ENCODE peak calls at places on chromosome 19, in nine cellular contexts. One of them, this sample, is unnamed. For H3K4me1, the result is how much of the 10 kb centered on the place peaks cover.

GRCh38 chr19:10852098-10852800 is 4.0 kb downstream of the C19orf38 start:
- DNase-seq in fibroblast of lung: peak
- DNase-seq in Peyer's patch: no peak
- DNase-seq in right lobe of liver: no peak
- DNase-seq in SJCRH30: no peak
- DNase-seq in psoas muscle: no peak
- DNase-seq in right atrium auricular region: no peak
- DNase-seq in A549: no peak
- DNase-seq in cardiac muscle cell: peak
- DNase-seq in this sample: peak

GRCh38 chr19:37511186-37511585 is 4.4 kb downstream of the ZNF793 start:
- DNase-seq in fibroblast of lung: no peak
- DNase-seq in Peyer's patch: no peak
- DNase-seq in right lobe of liver: no peak
- DNase-seq in SJCRH30: no peak
- DNase-seq in psoas muscle: no peak
- DNase-seq in right atrium auricular region: no peak
- DNase-seq in A549: no peak
- DNase-seq in cardiac muscle cell: no peak
- DNase-seq in this sample: no peak

GRCh38 chr19:47013041-47013517 is 6.6 kb upstream of the NPAS1 start:
- DNase-seq in fibroblast of lung: peak
- DNase-seq in Peyer's patch: peak
- DNase-seq in right lobe of liver: peak
- DNase-seq in SJCRH30: peak
- DNase-seq in psoas muscle: peak
- DNase-seq in right atrium auricular region: peak
- DNase-seq in A549: no peak
- DNase-seq in cardiac muscle cell: peak
- DNase-seq in this sample: peak

GRCh38 chr19:6817179-6817578 is 44.7 kb downstream of the VAV1 start:
- DNase-seq in fibroblast of lung: no peak
- DNase-seq in Peyer's patch: no peak
- DNase-seq in right lobe of liver: no peak
- DNase-seq in SJCRH30: no peak
- DNase-seq in psoas muscle: no peak
- DNase-seq in right atrium auricular region: no peak
- DNase-seq in A549: no peak
- DNase-seq in cardiac muscle cell: no peak
- DNase-seq in this sample: no peak

GRCh38 chr19:53041366-53041765 is 3.2 kb upstream of the ERVV-2 start:
- DNase-seq in fibroblast of lung: no peak
- DNase-seq in Peyer's patch: no peak
- DNase-seq in right lobe of liver: no peak
- DNase-seq in SJCRH30: no peak
- DNase-seq in psoas muscle: no peak
- DNase-seq in right atrium auricular region: no peak
- DNase-seq in A549: no peak
- DNase-seq in cardiac muscle cell: no peak
- DNase-seq in this sample: peak

GRCh38 chr19:43767818-43768217 is 13.0 kb downstream of the KCNN4 start:
- DNase-seq in fibroblast of lung: no peak
- DNase-seq in Peyer's patch: no peak
- DNase-seq in right lobe of liver: no peak
- DNase-seq in SJCRH30: no peak
- DNase-seq in psoas muscle: no peak
- DNase-seq in right atrium auricular region: no peak
- DNase-seq in A549: no peak
- DNase-seq in cardiac muscle cell: no peak
- DNase-seq in this sample: no peak

GRCh38 chr19:33365676-33366075 is 7.8 kb upstream of the CEBPG start:
- DNase-seq in fibroblast of lung: no peak
- DNase-seq in Peyer's patch: no peak
- DNase-seq in right lobe of liver: no peak
- DNase-seq in SJCRH30: no peak
- DNase-seq in psoas muscle: no peak
- DNase-seq in right atrium auricular region: no peak
- DNase-seq in A549: no peak
- DNase-seq in cardiac muscle cell: no peak
- DNase-seq in this sample: no peak

GRCh38 chr19:40650749-40651305 is 39.6 kb downstream of the NUMBL start:
- DNase-seq in fibroblast of lung: peak
- DNase-seq in Peyer's patch: no peak
- DNase-seq in right lobe of liver: no peak
- DNase-seq in SJCRH30: no peak
- DNase-seq in psoas muscle: peak
- DNase-seq in right atrium auricular region: peak
- DNase-seq in A549: no peak
- DNase-seq in cardiac muscle cell: peak
- DNase-seq in this sample: no peak

GRCh38 chr19:50046649-50047503 is 21.1 kb downstream of the ZNF473 start:
- DNase-seq in fibroblast of lung: peak
- DNase-seq in Peyer's patch: peak
- DNase-seq in right lobe of liver: no peak
- DNase-seq in SJCRH30: peak
- DNase-seq in psoas muscle: peak
- DNase-seq in right atrium auricular region: peak
- DNase-seq in A549: no peak
- DNase-seq in cardiac muscle cell: peak
- DNase-seq in this sample: no peak

GRCh38 chr19:33778089-33778791 is 18.4 kb upstream of the KCTD15 start:
- DNase-seq in fibroblast of lung: peak
- DNase-seq in Peyer's patch: peak
- DNase-seq in right lobe of liver: peak
- DNase-seq in SJCRH30: peak
- DNase-seq in psoas muscle: peak
- DNase-seq in right atrium auricular region: peak
- DNase-seq in A549: peak
- DNase-seq in cardiac muscle cell: peak
- DNase-seq in this sample: peak

GRCh38 chr19:35268546-35269424 is at the start of gene USF2:
- DNase-seq in fibroblast of lung: peak
- DNase-seq in Peyer's patch: peak
- DNase-seq in right lobe of liver: peak
- DNase-seq in SJCRH30: peak
- DNase-seq in psoas muscle: peak
- DNase-seq in right atrium auricular region: no peak
- DNase-seq in A549: peak
- DNase-seq in cardiac muscle cell: peak
- DNase-seq in this sample: peak

GRCh38 chr19:13987101-13987890 is 18.8 kb downstream of the RFX1 start:
- DNase-seq in fibroblast of lung: no peak
- DNase-seq in Peyer's patch: no peak
- DNase-seq in right lobe of liver: no peak
- DNase-seq in SJCRH30: no peak
- DNase-seq in psoas muscle: peak
- DNase-seq in right atrium auricular region: no peak
- DNase-seq in A549: no peak
- DNase-seq in cardiac muscle cell: no peak
- DNase-seq in this sample: no peak

GRCh38 chr19:49071860-49072547 is 495 bp downstream of the KCNA7 start:
- DNase-seq in fibroblast of lung: no peak
- DNase-seq in Peyer's patch: no peak
- DNase-seq in right lobe of liver: no peak
- DNase-seq in SJCRH30: no peak
- DNase-seq in psoas muscle: peak
- DNase-seq in right atrium auricular region: no peak
- DNase-seq in A549: no peak
- DNase-seq in cardiac muscle cell: no peak
- DNase-seq in this sample: no peak

GRCh38 chr19:35879770-35880317 is 11.5 kb downstream of the APLP1 start:
- DNase-seq in fibroblast of lung: peak
- DNase-seq in Peyer's patch: peak
- DNase-seq in right lobe of liver: peak
- DNase-seq in SJCRH30: peak
- DNase-seq in psoas muscle: peak
- DNase-seq in right atrium auricular region: peak
- DNase-seq in A549: peak
- DNase-seq in cardiac muscle cell: peak
- DNase-seq in this sample: peak

GRCh38 chr19:49653466-49653806 is 11.4 kb downstream of the SCAF1 start:
- DNase-seq in fibroblast of lung: no peak
- DNase-seq in Peyer's patch: no peak
- DNase-seq in right lobe of liver: no peak
- DNase-seq in SJCRH30: no peak
- DNase-seq in psoas muscle: no peak
- DNase-seq in right atrium auricular region: no peak
- DNase-seq in A549: no peak
- DNase-seq in cardiac muscle cell: no peak
- DNase-seq in this sample: no peak

GRCh38 chr19:16661480-16662034 is 618 bp downstream of the TMEM38A start:
- DNase-seq in fibroblast of lung: no peak
- DNase-seq in Peyer's patch: peak
- DNase-seq in right lobe of liver: peak
- DNase-seq in SJCRH30: peak
- DNase-seq in psoas muscle: peak
- DNase-seq in right atrium auricular region: peak
- DNase-seq in A549: no peak
- DNase-seq in cardiac muscle cell: no peak
- DNase-seq in this sample: no peak
- H3K4me1 ChIP-seq in fibroblast of lung: under half
- H3K4me1 ChIP-seq in Peyer's patch: under half
- H3K4me1 ChIP-seq in right lobe of liver: under half
- H3K4me1 ChIP-seq in SJCRH30: under half
- H3K4me1 ChIP-seq in psoas muscle: under half
- H3K4me1 ChIP-seq in right atrium auricular region: under half
- H3K4me1 ChIP-seq in A549: under half
- H3K4me1 ChIP-seq in cardiac muscle cell: under half
- H3K4me1 ChIP-seq in this sample: under half

DNA sequence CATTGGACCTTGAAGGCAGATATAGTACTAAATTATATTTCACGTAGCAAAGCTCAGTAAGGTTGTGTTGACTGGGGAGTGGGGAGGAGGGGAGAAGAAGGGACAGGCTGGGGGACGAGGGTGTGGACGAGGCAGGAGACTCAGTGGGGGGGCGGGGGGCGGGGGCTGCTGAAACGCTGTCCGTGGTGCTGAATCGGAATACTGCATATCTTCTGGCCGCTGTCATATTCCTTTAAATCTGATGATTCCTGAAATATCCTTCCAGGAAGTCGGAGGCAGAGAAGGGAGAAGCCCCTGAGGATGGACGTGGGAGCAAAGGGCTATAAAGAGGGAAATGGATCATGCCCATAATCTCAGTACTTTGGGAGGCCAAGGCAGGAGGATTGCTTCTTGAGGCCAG is 34.7 kb upstream of the CASP14 start:
- DNase-seq in fibroblast of lung: no peak
- DNase-seq in Peyer's patch: no peak
- DNase-seq in right lobe of liver: no peak
- DNase-seq in SJCRH30: peak
- DNase-seq in psoas muscle: no peak
- DNase-seq in right atrium auricular region: no peak
- DNase-seq in A549: no peak
- DNase-seq in cardiac muscle cell: peak
- DNase-seq in this sample: no peak
- H3K4me1 ChIP-seq in fibroblast of lung: under half
- H3K4me1 ChIP-seq in Peyer's patch: under half
- H3K4me1 ChIP-seq in right lobe of liver: under half
- H3K4me1 ChIP-seq in SJCRH30: under half
- H3K4me1 ChIP-seq in psoas muscle: under half
- H3K4me1 ChIP-seq in right atrium auricular region: under half
- H3K4me1 ChIP-seq in A549: under half
- H3K4me1 ChIP-seq in cardiac muscle cell: under half
- H3K4me1 ChIP-seq in this sample: under half

DNA sequence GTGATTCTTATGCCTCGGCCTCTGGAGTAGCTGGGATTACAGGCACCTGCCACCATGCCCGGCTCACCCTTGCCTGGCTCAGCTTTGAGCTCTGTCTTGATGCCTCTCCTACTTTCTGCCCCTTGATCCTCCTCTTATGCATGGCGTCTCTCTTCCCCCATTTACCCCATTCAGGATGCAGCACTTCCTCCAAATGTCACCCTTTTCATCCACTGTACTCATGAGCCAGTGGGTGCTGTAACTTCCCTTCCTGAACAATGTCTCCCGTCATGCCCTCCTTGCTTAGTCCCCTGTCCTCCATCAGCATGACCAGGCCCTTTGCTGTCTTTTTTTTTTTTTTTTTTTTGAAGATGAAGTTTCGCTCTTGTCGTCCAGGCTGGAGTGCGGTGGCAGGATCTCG is 3.4 kb upstream of the SIGLEC9 start:
- DNase-seq in fibroblast of lung: no peak
- DNase-seq in Peyer's patch: no peak
- DNase-seq in right lobe of liver: peak
- DNase-seq in SJCRH30: no peak
- DNase-seq in psoas muscle: no peak
- DNase-seq in right atrium auricular region: no peak
- DNase-seq in A549: no peak
- DNase-seq in cardiac muscle cell: no peak
- DNase-seq in this sample: no peak
- H3K4me1 ChIP-seq in fibroblast of lung: under half
- H3K4me1 ChIP-seq in Peyer's patch: under half
- H3K4me1 ChIP-seq in right lobe of liver: under half
- H3K4me1 ChIP-seq in SJCRH30: under half
- H3K4me1 ChIP-seq in psoas muscle: under half
- H3K4me1 ChIP-seq in right atrium auricular region: under half
- H3K4me1 ChIP-seq in A549: under half
- H3K4me1 ChIP-seq in cardiac muscle cell: under half
- H3K4me1 ChIP-seq in this sample: under half

GRCh38 chr19:8455018-8455417 is 10.2 kb downstream of the HNRNPM start:
- DNase-seq in fibroblast of lung: no peak
- DNase-seq in Peyer's patch: no peak
- DNase-seq in right lobe of liver: no peak
- DNase-seq in SJCRH30: no peak
- DNase-seq in psoas muscle: no peak
- DNase-seq in right atrium auricular region: no peak
- DNase-seq in A549: no peak
- DNase-seq in cardiac muscle cell: no peak
- DNase-seq in this sample: no peak

GRCh38 chr19:8451885-8452284 is 7.1 kb downstream of the HNRNPM start:
- DNase-seq in fibroblast of lung: peak
- DNase-seq in Peyer's patch: no peak
- DNase-seq in right lobe of liver: no peak
- DNase-seq in SJCRH30: peak
- DNase-seq in psoas muscle: no peak
- DNase-seq in right atrium auricular region: no peak
- DNase-seq in A549: peak
- DNase-seq in cardiac muscle cell: peak
- DNase-seq in this sample: peak

GRCh38 chr19:8452446-8453123 is 7.8 kb downstream of the HNRNPM start:
- DNase-seq in fibroblast of lung: no peak
- DNase-seq in Peyer's patch: no peak
- DNase-seq in right lobe of liver: no peak
- DNase-seq in SJCRH30: no peak
- DNase-seq in psoas muscle: no peak
- DNase-seq in right atrium auricular region: no peak
- DNase-seq in A549: no peak
- DNase-seq in cardiac muscle cell: no peak
- DNase-seq in this sample: no peak

GRCh38 chr19:8454218-8454617 is 9.4 kb downstream of the HNRNPM start:
- DNase-seq in fibroblast of lung: no peak
- DNase-seq in Peyer's patch: no peak
- DNase-seq in right lobe of liver: no peak
- DNase-seq in SJCRH30: no peak
- DNase-seq in psoas muscle: no peak
- DNase-seq in right atrium auricular region: no peak
- DNase-seq in A549: no peak
- DNase-seq in cardiac muscle cell: no peak
- DNase-seq in this sample: no peak

DNA sequence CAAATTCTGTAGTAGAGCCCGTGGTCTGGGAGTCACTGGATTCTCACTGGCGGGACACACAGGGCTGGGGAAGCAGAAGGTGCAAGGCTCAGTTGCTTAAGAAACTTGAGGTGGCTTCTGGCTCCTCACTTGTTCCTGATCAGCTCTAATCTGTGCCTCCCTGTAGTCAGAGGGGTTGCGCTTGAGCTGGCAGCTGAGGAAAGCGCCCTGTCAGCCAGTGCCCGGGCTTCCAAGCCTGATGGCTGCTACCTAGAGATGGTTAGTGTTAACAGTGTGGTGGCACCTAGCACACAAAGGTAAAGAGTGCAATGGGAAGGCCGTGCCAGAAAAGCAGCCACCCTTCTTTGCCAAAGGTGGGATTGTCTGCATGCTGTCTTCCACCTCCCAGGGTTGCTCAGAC is 8.8 kb downstream of the HNRNPM start:
- DNase-seq in fibroblast of lung: no peak
- DNase-seq in Peyer's patch: no peak
- DNase-seq in right lobe of liver: no peak
- DNase-seq in SJCRH30: no peak
- DNase-seq in psoas muscle: no peak
- DNase-seq in right atrium auricular region: no peak
- DNase-seq in A549: no peak
- DNase-seq in cardiac muscle cell: no peak
- DNase-seq in this sample: no peak
- H3K4me1 ChIP-seq in fibroblast of lung: under half
- H3K4me1 ChIP-seq in Peyer's patch: under half
- H3K4me1 ChIP-seq in right lobe of liver: under half
- H3K4me1 ChIP-seq in SJCRH30: under half
- H3K4me1 ChIP-seq in psoas muscle: half or more
- H3K4me1 ChIP-seq in right atrium auricular region: under half
- H3K4me1 ChIP-seq in A549: half or more
- H3K4me1 ChIP-seq in cardiac muscle cell: under half
- H3K4me1 ChIP-seq in this sample: under half

This sample was measured in mammary epithelial cell.